ENCODE peak calls at places on chromosomes 16 and 17, in six cellular contexts. B, T, F, J, W and R are unnamed samples.

GRCh38 chr17:64244165-64244564 is 18.9 kb downstream of the TEX2 start:
- DNase-seq in T (no peak), F (no peak), J (no peak), W (peak), B (no peak), R (no peak)

GRCh38 chr16:7268182-7268581 is 64.5 kb upstream of the RBFOX1 start:
- DNase-seq in B (peak), W (no peak), J (no peak), T (no peak), F (no peak), R (no peak)

GRCh38 chr17:73976147-73976546 is 227.3 kb upstream of the RPL38 start:
- DNase-seq in B (no peak), J (no peak), W (no peak), F (no peak), T (no peak), R (no peak)

GRCh38 chr16:88458039-88458772 is 5.1 kb downstream of the ZFPM1 start:
- DNase-seq in J (no peak), W (no peak), T (no peak), F (no peak), B (no peak), R (no peak)

GRCh38 chr17:37676115-37676925 is 33.1 kb upstream of the DDX52 start:
- DNase-seq in F (no peak), B (no peak), J (no peak), T (no peak), W (no peak), R (no peak)

GRCh38 chr16:22322021-22322471 is 24.8 kb downstream of the POLR3E start:
- DNase-seq in J (no peak), W (no peak), B (no peak), T (no peak), F (no peak), R (no peak)

GRCh38 chr17:65473363-65473762 is 88.1 kb downstream of the AXIN2 start:
- DNase-seq in J (no peak), T (no peak), W (no peak), B (no peak), F (no peak), R (no peak)

GRCh38 chr16:24544640-24545039 is 5.3 kb downstream of the RBBP6 start:
- DNase-seq in J (no peak), T (no peak), B (no peak), W (peak), F (no peak), R (no peak)

GRCh38 chr17:40191237-40192208 is 14.3 kb downstream of the RAPGEFL1 start:
- DNase-seq in F (peak), T (peak), W (peak), B (no peak), J (peak), R (peak)

GRCh38 chr16:87853411-87854052 is 15.8 kb downstream of the SLC7A5 start:
- DNase-seq in W (peak), T (peak), J (peak), F (peak), B (peak), R (peak)

GRCh38 chr16:63612462-63613227 is 1509.2 kb downstream of the CDH11 start:
- DNase-seq in B (no peak), J (no peak), W (no peak), T (no peak), F (no peak), R (no peak)

GRCh38 chr17:17109896-17110295 is 67.6 kb downstream of the MPRIP start:
- DNase-seq in J (no peak), T (no peak), B (peak), F (peak), W (no peak), R (no peak)

GRCh38 chr16:84599528-84600202 is 18.2 kb downstream of the COTL1 start:
- DNase-seq in W (peak), J (no peak), F (no peak), B (no peak), T (peak), R (peak)

GRCh38 chr17:53462393-53462811 is 360.3 kb upstream of the KIF2B start:
- DNase-seq in W (no peak), T (no peak), J (no peak), F (no peak), B (no peak), R (no peak)

GRCh38 chr17:80704381-80704819 is 159.8 kb downstream of the RPTOR start:
- DNase-seq in B (no peak), F (no peak), W (peak), J (no peak), T (no peak), R (no peak)

GRCh38 chr17:40555296-40556190 is 9.7 kb downstream of the CCR7 start:
- DNase-seq in T (no peak), F (no peak), J (no peak), W (no peak), B (no peak), R (no peak)

GRCh38 chr16:75273054-75273925 is 21.9 kb upstream of the BCAR1 start:
- DNase-seq in J (no peak), B (no peak), F (no peak), T (no peak), W (peak), R (no peak)

GRCh38 chr16:56606071-56606687 is 2.2 kb upstream of the MT2A start:
- DNase-seq in W (peak), F (no peak), B (no peak), J (peak), T (no peak), R (no peak)

GRCh38 chr16:50266337-50267091 is at the start of gene ADCY7:
- DNase-seq in J (peak), B (peak), F (peak), W (peak), T (peak), R (peak)

GRCh38 chr17:62807812-62808575 is at the start of gene MARCHF10:
- DNase-seq in T (no peak), B (peak), W (no peak), F (no peak), J (no peak), R (no peak)

GRCh38 chr17:4833941-4834501 is 881 bp downstream of the MINK1 start:
- DNase-seq in J (no peak), W (peak), B (peak), T (no peak), F (no peak), R (no peak)